ENCODE peak calls at places on chromosomes 1 and 21, in seven cellular contexts. One of them, this sample, is unnamed.

GRCh38 chr1:4166711-4167110 is 266.6 kb upstream of the C1orf174 start:
- DNase-seq in IMR-90: no peak
- DNase-seq in CD8-positive, alpha-beta T cell: no peak
- DNase-seq in Calu3: no peak
- DNase-seq in T-cell: no peak
- DNase-seq in GF-D8: no peak
- DNase-seq in KBM-7: no peak
- DNase-seq in this sample: no peak

GRCh38 chr1:107254306-107254705 is 113.5 kb downstream of the NTNG1 start:
- DNase-seq in IMR-90: no peak
- DNase-seq in CD8-positive, alpha-beta T cell: no peak
- DNase-seq in Calu3: no peak
- DNase-seq in T-cell: no peak
- DNase-seq in GF-D8: no peak
- DNase-seq in KBM-7: no peak
- DNase-seq in this sample: no peak

GRCh38 chr1:246187834-246188372 is 319.2 kb downstream of the SMYD3 start:
- DNase-seq in IMR-90: no peak
- DNase-seq in CD8-positive, alpha-beta T cell: no peak
- DNase-seq in Calu3: no peak
- DNase-seq in T-cell: no peak
- DNase-seq in GF-D8: no peak
- DNase-seq in KBM-7: no peak
- DNase-seq in this sample: no peak

GRCh38 chr1:181202986-181203555 is 114.6 kb downstream of the IER5 start:
- DNase-seq in IMR-90: no peak
- DNase-seq in CD8-positive, alpha-beta T cell: no peak
- DNase-seq in Calu3: no peak
- DNase-seq in T-cell: no peak
- DNase-seq in GF-D8: no peak
- DNase-seq in KBM-7: no peak
- DNase-seq in this sample: no peak

GRCh38 chr1:198156111-198156744 is 570 bp upstream of the NEK7 start:
- DNase-seq in IMR-90: peak
- DNase-seq in CD8-positive, alpha-beta T cell: peak
- DNase-seq in Calu3: peak
- DNase-seq in T-cell: peak
- DNase-seq in GF-D8: peak
- DNase-seq in KBM-7: peak
- DNase-seq in this sample: peak

GRCh38 chr1:41762251-41762650 is 156.5 kb downstream of the HIVEP3 start:
- DNase-seq in IMR-90: no peak
- DNase-seq in CD8-positive, alpha-beta T cell: no peak
- DNase-seq in Calu3: no peak
- DNase-seq in T-cell: no peak
- DNase-seq in GF-D8: no peak
- DNase-seq in KBM-7: no peak
- DNase-seq in this sample: no peak

GRCh38 chr1:227542153-227543120 is 20.9 kb upstream of the ZNF678 start:
- DNase-seq in IMR-90: peak
- DNase-seq in CD8-positive, alpha-beta T cell: peak
- DNase-seq in Calu3: peak
- DNase-seq in T-cell: peak
- DNase-seq in GF-D8: no peak
- DNase-seq in KBM-7: no peak
- DNase-seq in this sample: peak

GRCh38 chr1:17293681-17294415 is 14.1 kb upstream of the PADI4 start:
- DNase-seq in IMR-90: no peak
- DNase-seq in CD8-positive, alpha-beta T cell: no peak
- DNase-seq in Calu3: no peak
- DNase-seq in T-cell: no peak
- DNase-seq in GF-D8: no peak
- DNase-seq in KBM-7: no peak
- DNase-seq in this sample: no peak

GRCh38 chr1:29800120-29800519 is 563.8 kb downstream of the PTPRU start:
- DNase-seq in IMR-90: no peak
- DNase-seq in CD8-positive, alpha-beta T cell: no peak
- DNase-seq in Calu3: no peak
- DNase-seq in T-cell: no peak
- DNase-seq in GF-D8: no peak
- DNase-seq in KBM-7: no peak
- DNase-seq in this sample: no peak

GRCh38 chr1:153608742-153609584 is 4.0 kb downstream of the S100A16 start:
- DNase-seq in IMR-90: peak
- DNase-seq in CD8-positive, alpha-beta T cell: no peak
- DNase-seq in Calu3: peak
- DNase-seq in T-cell: no peak
- DNase-seq in GF-D8: no peak
- DNase-seq in KBM-7: no peak
- DNase-seq in this sample: no peak

GRCh38 chr1:215475719-215476525 is 91.2 kb upstream of the KCTD3 start:
- DNase-seq in IMR-90: peak
- DNase-seq in CD8-positive, alpha-beta T cell: no peak
- DNase-seq in Calu3: no peak
- DNase-seq in T-cell: no peak
- DNase-seq in GF-D8: no peak
- DNase-seq in KBM-7: no peak
- DNase-seq in this sample: no peak

GRCh38 chr1:50929376-50929958 is 30.6 kb downstream of the FAF1 start:
- DNase-seq in IMR-90: peak
- DNase-seq in CD8-positive, alpha-beta T cell: no peak
- DNase-seq in Calu3: no peak
- DNase-seq in T-cell: no peak
- DNase-seq in GF-D8: peak
- DNase-seq in KBM-7: peak
- DNase-seq in this sample: peak

GRCh38 chr1:94720091-94720793 is 99.9 kb upstream of the SLC44A3 start:
- DNase-seq in IMR-90: no peak
- DNase-seq in CD8-positive, alpha-beta T cell: no peak
- DNase-seq in Calu3: no peak
- DNase-seq in T-cell: no peak
- DNase-seq in GF-D8: peak
- DNase-seq in KBM-7: peak
- DNase-seq in this sample: no peak

GRCh38 chr1:199691540-199691939 is 336.0 kb upstream of the NR5A2 start:
- DNase-seq in IMR-90: peak
- DNase-seq in CD8-positive, alpha-beta T cell: no peak
- DNase-seq in Calu3: peak
- DNase-seq in T-cell: no peak
- DNase-seq in GF-D8: no peak
- DNase-seq in KBM-7: peak
- DNase-seq in this sample: no peak

GRCh38 chr1:204828352-204828850 is 42.3 kb upstream of the NFASC start:
- DNase-seq in IMR-90: no peak
- DNase-seq in CD8-positive, alpha-beta T cell: peak
- DNase-seq in Calu3: peak
- DNase-seq in T-cell: no peak
- DNase-seq in GF-D8: no peak
- DNase-seq in KBM-7: peak
- DNase-seq in this sample: no peak

GRCh38 chr1:246165826-246166709 is 341.0 kb downstream of the SMYD3 start:
- DNase-seq in IMR-90: no peak
- DNase-seq in CD8-positive, alpha-beta T cell: no peak
- DNase-seq in Calu3: no peak
- DNase-seq in T-cell: no peak
- DNase-seq in GF-D8: no peak
- DNase-seq in KBM-7: no peak
- DNase-seq in this sample: no peak

GRCh38 chr1:212260557-212261342 is 24.5 kb upstream of the PPP2R5A start:
- DNase-seq in IMR-90: peak
- DNase-seq in CD8-positive, alpha-beta T cell: no peak
- DNase-seq in Calu3: peak
- DNase-seq in T-cell: no peak
- DNase-seq in GF-D8: no peak
- DNase-seq in KBM-7: no peak
- DNase-seq in this sample: no peak

GRCh38 chr1:86259390-86259789 is 102.8 kb upstream of the COL24A1 start:
- DNase-seq in IMR-90: peak
- DNase-seq in CD8-positive, alpha-beta T cell: no peak
- DNase-seq in Calu3: no peak
- DNase-seq in T-cell: no peak
- DNase-seq in GF-D8: no peak
- DNase-seq in KBM-7: peak
- DNase-seq in this sample: no peak

GRCh38 chr1:230280054-230280795 is 145.9 kb downstream of the PGBD5 start:
- DNase-seq in IMR-90: no peak
- DNase-seq in CD8-positive, alpha-beta T cell: no peak
- DNase-seq in Calu3: no peak
- DNase-seq in T-cell: no peak
- DNase-seq in GF-D8: no peak
- DNase-seq in KBM-7: no peak
- DNase-seq in this sample: no peak

GRCh38 chr1:108962681-108963051 is 618 bp downstream of the CLCC1 start:
- DNase-seq in IMR-90: peak
- DNase-seq in CD8-positive, alpha-beta T cell: peak
- DNase-seq in Calu3: peak
- DNase-seq in T-cell: peak
- DNase-seq in GF-D8: no peak
- DNase-seq in KBM-7: peak
- DNase-seq in this sample: peak

GRCh38 chr1:156122519-156123355 is 8.2 kb downstream of the LMNA start:
- DNase-seq in IMR-90: peak
- DNase-seq in CD8-positive, alpha-beta T cell: no peak
- DNase-seq in Calu3: peak
- DNase-seq in T-cell: no peak
- DNase-seq in GF-D8: no peak
- DNase-seq in KBM-7: no peak
- DNase-seq in this sample: no peak

GRCh38 chr1:209354111-209354839 is 229.2 kb upstream of the CAMK1G start:
- DNase-seq in IMR-90: peak
- DNase-seq in CD8-positive, alpha-beta T cell: peak
- DNase-seq in Calu3: peak
- DNase-seq in T-cell: peak
- DNase-seq in GF-D8: peak
- DNase-seq in KBM-7: peak
- DNase-seq in this sample: peak

GRCh38 chr1:200226268-200226968 is 183.4 kb downstream of the ZNF281 start:
- DNase-seq in IMR-90: peak
- DNase-seq in CD8-positive, alpha-beta T cell: peak
- DNase-seq in Calu3: no peak
- DNase-seq in T-cell: no peak
- DNase-seq in GF-D8: no peak
- DNase-seq in KBM-7: peak
- DNase-seq in this sample: no peak

GRCh38 chr1:110508038-110508437 is 10.9 kb downstream of the KCNA10 start:
- DNase-seq in IMR-90: peak
- DNase-seq in CD8-positive, alpha-beta T cell: no peak
- DNase-seq in Calu3: peak
- DNase-seq in T-cell: no peak
- DNase-seq in GF-D8: no peak
- DNase-seq in KBM-7: no peak
- DNase-seq in this sample: no peak

GRCh38 chr1:236989290-236990051 is 14.8 kb downstream of the MT1HL1 start:
- DNase-seq in IMR-90: no peak
- DNase-seq in CD8-positive, alpha-beta T cell: no peak
- DNase-seq in Calu3: no peak
- DNase-seq in T-cell: no peak
- DNase-seq in GF-D8: no peak
- DNase-seq in KBM-7: no peak
- DNase-seq in this sample: no peak

GRCh38 chr1:76501576-76502219 is 365.6 kb upstream of the ST6GALNAC5 start:
- DNase-seq in IMR-90: no peak
- DNase-seq in CD8-positive, alpha-beta T cell: no peak
- DNase-seq in Calu3: no peak
- DNase-seq in T-cell: no peak
- DNase-seq in GF-D8: no peak
- DNase-seq in KBM-7: peak
- DNase-seq in this sample: peak

GRCh38 chr21:42001781-42002180 is 8.4 kb downstream of the ZBTB21 start:
- DNase-seq in IMR-90: no peak
- DNase-seq in CD8-positive, alpha-beta T cell: no peak
- DNase-seq in Calu3: no peak
- DNase-seq in T-cell: no peak
- DNase-seq in GF-D8: no peak
- DNase-seq in KBM-7: no peak
- DNase-seq in this sample: no peak

GRCh38 chr1:228021526-228022030 is 14.8 kb downstream of the WNT3A start:
- DNase-seq in IMR-90: peak
- DNase-seq in CD8-positive, alpha-beta T cell: no peak
- DNase-seq in Calu3: peak
- DNase-seq in T-cell: no peak
- DNase-seq in GF-D8: no peak
- DNase-seq in KBM-7: no peak
- DNase-seq in this sample: no peak

GRCh38 chr1:10378071-10378841 is 20.6 kb upstream of the PGD start:
- DNase-seq in IMR-90: peak
- DNase-seq in CD8-positive, alpha-beta T cell: no peak
- DNase-seq in Calu3: no peak
- DNase-seq in T-cell: no peak
- DNase-seq in GF-D8: peak
- DNase-seq in KBM-7: peak
- DNase-seq in this sample: no peak